ENCODE peak calls at places on chromosome 7, in seven cellular contexts. E is ovary, N is heart left ventricle, Q is prostate gland, F is sigmoid colon, S is Peyer's patch, Y is adrenal gland. H is an unnamed sample.

GRCh38 chr7:124550036-124550435 is 215.6 kb downstream of the GPR37 start:
- DNase-seq in E (no peak), N (no peak), Q (no peak), F (no peak), S (no peak), Y (no peak), H (no peak)

GRCh38 chr7:117153016-117153415 is 169.8 kb downstream of the WNT2 start:
- DNase-seq in E (no peak), N (no peak), Q (no peak), F (no peak), S (no peak), Y (no peak), H (no peak)

GRCh38 chr7:95199779-95200558 is 124.4 kb downstream of the PON1 start:
- DNase-seq in E (peak; percentile 26), N (no peak), Q (peak; percentile 5), F (peak; percentile 64), S (no peak), Y (peak; percentile 45), H (peak; percentile 58)

GRCh38 chr7:74275401-74275881 is 13.8 kb upstream of the CLIP2 start:
- DNase-seq in E (no peak), N (no peak), Q (no peak), F (no peak), S (no peak), Y (no peak), H (no peak)

GRCh38 chr7:151425670-151426075 is 14.3 kb downstream of the CRYGN start:
- DNase-seq in E (peak; percentile 58), N (no peak), Q (no peak), F (no peak), S (no peak), Y (no peak), H (no peak)

GRCh38 chr7:23315366-23315765 is 16.2 kb downstream of the MALSU1 start:
- DNase-seq in E (no peak), N (no peak), Q (no peak), F (no peak), S (no peak), Y (no peak), H (no peak)

GRCh38 chr7:35831208-35831607 is 30.4 kb downstream of the SEPTIN7 start:
- DNase-seq in E (no peak), N (no peak), Q (no peak), F (no peak), S (no peak), Y (no peak), H (no peak)

GRCh38 chr7:23462846-23463245 is 7.4 kb downstream of the IGF2BP3 start:
- DNase-seq in E (no peak), N (no peak), Q (no peak), F (no peak), S (no peak), Y (no peak), H (peak; percentile 18)

GRCh38 chr7:47358944-47359588 is 222.8 kb downstream of the TNS3 start:
- DNase-seq in E (no peak), N (no peak), Q (no peak), F (no peak), S (no peak), Y (no peak), H (no peak)

GRCh38 chr7:130144632-130145171 is 60.5 kb downstream of the TMEM209 start:
- DNase-seq in E (no peak), N (no peak), Q (no peak), F (no peak), S (no peak), Y (no peak), H (peak; percentile 53)

GRCh38 chr7:151085691-151086620 is at the start of gene AGAP3:
- DNase-seq in E (peak; percentile 82), N (peak; percentile 93), Q (peak; percentile 87), F (peak; percentile 94), S (peak; percentile 78), Y (peak; percentile 91), H (peak; percentile 94)

GRCh38 chr7:6691609-6692106 is 15.1 kb downstream of the ZNF12 start:
- DNase-seq in E (no peak), N (no peak), Q (no peak), F (no peak), S (no peak), Y (no peak), H (no peak)

DNA sequence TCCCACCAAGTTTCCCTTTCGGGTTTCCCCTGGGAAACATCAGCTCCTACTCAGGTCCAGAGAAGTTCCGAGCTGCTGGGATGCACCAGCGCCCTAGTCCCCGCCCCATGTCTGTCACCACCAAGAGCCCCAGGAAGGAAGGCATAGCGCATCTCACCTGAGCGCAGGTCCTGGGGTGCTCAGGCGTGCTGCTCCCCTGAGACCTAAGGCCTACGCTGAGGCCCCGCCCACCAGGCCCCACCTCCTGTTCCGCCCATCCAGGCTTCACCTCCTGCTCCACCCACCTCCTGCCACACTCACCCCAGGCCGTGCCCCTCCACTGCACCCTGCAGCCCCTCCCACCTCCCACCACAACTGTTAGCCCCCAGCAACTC is 1.2 kb upstream of the TFR2 start:
- DNase-seq in E (no peak), N (no peak), Q (no peak), F (no peak), S (peak; percentile 71), Y (no peak), H (no peak)
- TF ChIP-seq POLR2A in E (no peak), N (no peak), Q (no peak), F (no peak), S (no peak), Y (no peak), H (no peak)

GRCh38 chr7:85621286-85621685 is 434.4 kb upstream of the SEMA3D start:
- DNase-seq in E (no peak), N (no peak), Q (no peak), F (no peak), S (no peak), Y (no peak), H (no peak)
- H3K4me1 ChIP-seq in E (no peaks in the 10 kb centered on the region), N (no peaks in the 10 kb centered on the region), Q (no peaks in the 10 kb centered on the region), F (no peaks in the 10 kb centered on the region), S (no peaks in the 10 kb centered on the region), Y (no peaks in the 10 kb centered on the region), H (no peaks in the 10 kb centered on the region)

DNA sequence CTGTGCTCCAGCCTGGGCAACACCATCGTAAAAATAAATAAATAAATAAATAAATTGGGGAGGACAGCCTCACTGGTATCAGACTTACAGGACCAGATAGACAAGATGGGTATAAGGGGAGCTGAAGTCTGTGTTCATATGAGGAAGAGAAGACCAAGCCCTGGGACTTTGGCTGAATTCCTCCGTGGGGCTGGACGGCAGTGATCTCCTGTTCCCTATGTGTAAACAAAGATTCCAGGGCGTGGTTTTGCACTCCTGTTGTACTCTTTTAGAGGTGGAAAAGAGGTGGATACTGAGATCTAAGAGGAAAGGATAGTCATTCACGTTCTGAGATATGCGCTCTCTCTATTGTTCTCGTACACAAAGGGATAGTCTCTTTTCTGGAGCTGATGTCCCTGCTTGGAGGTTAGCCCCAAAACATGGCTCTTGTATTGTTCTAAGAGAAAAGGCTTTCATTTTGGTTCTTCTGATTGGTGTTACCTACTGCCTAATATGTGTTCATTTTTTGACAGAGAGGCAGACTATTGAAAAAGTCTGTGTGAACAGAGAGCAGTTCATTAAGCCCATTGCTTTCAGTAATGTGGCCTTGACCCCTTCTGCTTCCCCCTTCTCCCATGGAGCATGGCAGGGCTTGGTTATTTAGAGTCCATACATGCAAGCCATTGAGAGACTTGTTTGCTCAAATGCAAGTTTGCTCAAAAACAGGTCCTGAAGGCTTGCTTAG is 12.3 kb downstream of the KCTD7 start:
- DNase-seq in E (no peak), N (no peak), Q (peak; percentile 71), F (no peak), S (no peak), Y (no peak), H (no peak)
- H3K27ac ChIP-seq in E (no peak overlapping the region), N (peak overlapping the region; percentile 33), Q (peak overlapping the region; percentile 46), F (no peak overlapping the region), S (peak overlapping the region; percentile 36), Y (no peak overlapping the region), H (no peak overlapping the region)

GRCh38 chr7:105055621-105056020 is 41.6 kb downstream of the KMT2E start:
- DNase-seq in E (no peak), N (no peak), Q (no peak), F (no peak), S (no peak), Y (no peak), H (no peak)
- TF ChIP-seq POLR2A in E (no peak), N (no peak), Q (no peak), F (no peak), S (no peak), Y (no peak), H (no peak)

GRCh38 chr7:102042016-102042656 is 224.7 kb downstream of the CUX1 start:
- DNase-seq in E (no peak), N (no peak), Q (no peak), F (peak; percentile 4), S (no peak), Y (no peak), H (no peak)

GRCh38 chr7:102039706-102040105 is 222.3 kb downstream of the CUX1 start:
- DNase-seq in E (no peak), N (no peak), Q (no peak), F (no peak), S (no peak), Y (no peak), H (no peak)

GRCh38 chr7:102044641-102044983 is 227.2 kb downstream of the CUX1 start:
- DNase-seq in E (no peak), N (no peak), Q (no peak), F (peak; percentile 53), S (no peak), Y (no peak), H (no peak)

GRCh38 chr7:102036958-102037357 is 219.5 kb downstream of the CUX1 start:
- DNase-seq in E (no peak), N (no peak), Q (no peak), F (peak; percentile 27), S (no peak), Y (no peak), H (no peak)

DNA sequence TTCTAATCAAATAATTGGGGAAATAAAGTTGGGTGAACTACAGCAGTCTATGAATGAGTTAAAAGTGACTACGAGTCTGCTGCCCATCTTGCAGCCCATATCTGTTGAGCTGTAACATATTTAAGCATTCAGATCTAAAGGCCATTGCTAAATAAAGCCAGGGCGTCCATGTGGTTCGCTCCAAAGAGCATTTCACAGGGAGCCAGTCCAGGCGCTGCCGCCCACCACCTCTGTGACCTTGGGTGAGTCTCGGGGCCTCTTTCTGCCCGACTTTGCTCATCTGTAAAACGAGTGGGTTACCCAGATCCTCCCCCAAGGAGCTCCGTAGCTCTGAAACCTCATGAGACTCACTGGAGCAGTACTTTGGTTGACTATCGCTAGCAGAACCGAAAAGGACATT is 223.1 kb downstream of the CUX1 start:
- DNase-seq in E (no peak), N (peak; percentile 63), Q (no peak), F (peak; percentile 12), S (no peak), Y (no peak), H (no peak)
- H3K4me1 ChIP-seq in E (peaks cover 5% of the 10 kb centered on the region), N (peaks cover 40% of the 10 kb centered on the region), Q (no peaks in the 10 kb centered on the region), F (peaks cover 6% of the 10 kb centered on the region), S (no peaks in the 10 kb centered on the region), Y (no peaks in the 10 kb centered on the region), H (no peaks in the 10 kb centered on the region)

GRCh38 chr7:19401461-19401860 is 256.2 kb upstream of the FERD3L start:
- DNase-seq in E (no peak), N (no peak), Q (no peak), F (no peak), S (no peak), Y (no peak), H (no peak)

GRCh38 chr7:19403691-19404090 is 258.5 kb upstream of the FERD3L start:
- DNase-seq in E (no peak), N (no peak), Q (no peak), F (no peak), S (no peak), Y (no peak), H (no peak)

GRCh38 chr7:19405546-19405945 is 260.3 kb upstream of the FERD3L start:
- DNase-seq in E (no peak), N (no peak), Q (no peak), F (no peak), S (no peak), Y (no peak), H (no peak)

GRCh38 chr7:19407270-19407669 is 262.0 kb upstream of the FERD3L start:
- DNase-seq in E (no peak), N (no peak), Q (no peak), F (no peak), S (no peak), Y (no peak), H (no peak)

GRCh38 chr7:19404912-19405329 is 259.7 kb upstream of the FERD3L start:
- DNase-seq in E (no peak), N (no peak), Q (no peak), F (no peak), S (no peak), Y (peak; percentile 29), H (no peak)
- H3K27ac ChIP-seq in E (no peak overlapping the region), N (no peak overlapping the region), Q (no peak overlapping the region), F (no peak overlapping the region), S (no peak overlapping the region), Y (no peak overlapping the region), H (no peak overlapping the region)